ENCODE peak calls at places on chromosomes 13 and 19, in four cellular contexts. T, E, R and A are unnamed samples.

GRCh38 chr13:84400711-84401110 is 518.4 kb upstream of the SLITRK1 start:
- DNase-seq in E (no peak), T (no peak), R (no peak), A (no peak)

GRCh38 chr13:74134226-74134776 is at the start of gene KLF12:
- DNase-seq in T (peak; percentile 95), E (peak; percentile 78), R (peak; percentile 97), A (peak; percentile 47)

GRCh38 chr19:11478167-11479089 is 2.4 kb downstream of the ELAVL3 start:
- DNase-seq in R (no peak), T (no peak), E (peak; percentile 50), A (peak; percentile 70)

GRCh38 chr19:10207026-10207425 is 12.3 kb upstream of the DNMT1 start:
- DNase-seq in R (no peak), T (no peak), E (no peak), A (no peak)

GRCh38 chr13:43785681-43786471 is 896 bp downstream of the ENOX1 start:
- DNase-seq in T (peak; percentile 59), E (peak; percentile 90), R (peak; percentile 14), A (peak; percentile 93)

GRCh38 chr13:99316657-99317244 is 9.6 kb upstream of the GPR183 start:
- DNase-seq in E (no peak), R (no peak), T (no peak), A (no peak)

GRCh38 chr19:19115954-19116353 is 22.3 kb downstream of the TMEM161A start:
- DNase-seq in R (peak; percentile 56), T (no peak), E (no peak), A (peak; percentile 23)

GRCh38 chr13:74063533-74064100 is 70.6 kb downstream of the KLF12 start:
- DNase-seq in T (no peak), R (no peak), E (no peak), A (no peak)

GRCh38 chr13:83709751-83710515 is 172.3 kb downstream of the SLITRK1 start:
- DNase-seq in E (no peak), R (no peak), T (no peak), A (no peak)

GRCh38 chr13:20161275-20161950 is 561 bp upstream of the GJA3 start:
- DNase-seq in R (peak; percentile 52), T (no peak), E (no peak), A (no peak)

GRCh38 chr19:39542198-39542597 is 2.2 kb upstream of the EID2 start:
- DNase-seq in T (no peak), E (no peak), R (no peak), A (no peak)

GRCh38 chr13:84446972-84447700 is 564.9 kb upstream of the SLITRK1 start:
- DNase-seq in T (peak; percentile 41), R (no peak), E (no peak), A (no peak)

GRCh38 chr13:47904239-47904638 is 96.8 kb downstream of the SUCLA2 start:
- DNase-seq in R (no peak), T (no peak), E (no peak), A (no peak)

GRCh38 chr13:50800091-50800739 is 43.3 kb downstream of the DLEU7 start:
- DNase-seq in T (no peak), E (no peak), R (no peak), A (no peak)

GRCh38 chr19:18967358-18968146 is 26.5 kb upstream of the HOMER3 start:
- DNase-seq in E (peak; percentile 42), R (no peak), T (no peak), A (peak; percentile 28)

GRCh38 chr13:48402325-48402962 is 10.5 kb downstream of the LPAR6 start:
- DNase-seq in T (no peak), R (no peak), E (no peak), A (no peak)

GRCh38 chr19:35458821-35459391 is 10.8 kb downstream of the FFAR2 start:
- DNase-seq in T (peak; percentile 91), E (no peak), R (no peak), A (no peak)

GRCh38 chr19:42032428-42032827 is 37.6 kb downstream of the GRIK5 start:
- DNase-seq in R (no peak), T (no peak), E (no peak), A (no peak)

GRCh38 chr13:47892374-47892773 is 108.7 kb downstream of the SUCLA2 start:
- DNase-seq in T (no peak), E (no peak), R (no peak), A (no peak)

GRCh38 chr13:100438059-100438788 is 150.4 kb downstream of the GGACT start:
- DNase-seq in T (no peak), E (no peak), R (no peak), A (no peak)

GRCh38 chr19:31160346-31160926 is 188.8 kb downstream of the TSHZ3 start:
- DNase-seq in E (no peak), T (no peak), R (no peak), A (no peak)

GRCh38 chr13:32838985-32839384 is 177.2 kb upstream of the KL start:
- DNase-seq in T (no peak), E (no peak), R (peak; percentile 59), A (no peak)

GRCh38 chr13:76991432-76991795 is 467 bp upstream of the CLN5 start:
- DNase-seq in E (no peak), T (no peak), R (peak; percentile 65), A (no peak)